ENCODE peak calls at places on chromosomes 4 and X, in four cellular contexts. One of them, this sample, is unnamed.
A peak's percentile ranks its signal among the peaks of the same experiment; 100 is the strongest.

GRCh38 chr4:139659735-139660424 is 5.7 kb upstream of the MGST2 start:
- DNase-seq in upper lobe of right lung: no peak
- DNase-seq in ovary: no peak
- DNase-seq in uterus: no peak
- DNase-seq in this sample: no peak

GRCh38 chr4:175385797-175386196 is 426.3 kb downstream of the GPM6A start:
- DNase-seq in upper lobe of right lung: no peak
- DNase-seq in ovary: no peak
- DNase-seq in uterus: no peak
- DNase-seq in this sample: no peak

GRCh38 chrX:131944936-131945902 is 77.9 kb upstream of the STK26 start:
- DNase-seq in upper lobe of right lung: no peak
- DNase-seq in ovary: no peak
- DNase-seq in uterus: no peak
- DNase-seq in this sample: no peak

GRCh38 chr4:153564630-153565525 is 98.7 kb downstream of the TMEM131L start:
- DNase-seq in ovary: peak; percentile 29
- DNase-seq in uterus: no peak
- DNase-seq in upper lobe of right lung: no peak
- DNase-seq in this sample: peak; percentile 87

GRCh38 chr4:151105454-151106032 is 6.1 kb downstream of the RPS3A start:
- DNase-seq in upper lobe of right lung: no peak
- DNase-seq in ovary: no peak
- DNase-seq in uterus: no peak
- DNase-seq in this sample: no peak

GRCh38 chr4:172716291-172716690 is 452.3 kb upstream of the GALNT7 start:
- DNase-seq in uterus: no peak
- DNase-seq in upper lobe of right lung: no peak
- DNase-seq in ovary: no peak
- DNase-seq in this sample: no peak

GRCh38 chr4:22430626-22431025 is 85.2 kb downstream of the ADGRA3 start:
- DNase-seq in upper lobe of right lung: no peak
- DNase-seq in ovary: no peak
- DNase-seq in uterus: no peak
- DNase-seq in this sample: no peak

GRCh38 chr4:16783119-16783518 is 115.3 kb downstream of the LDB2 start:
- DNase-seq in upper lobe of right lung: no peak
- DNase-seq in ovary: no peak
- DNase-seq in uterus: no peak
- DNase-seq in this sample: no peak

GRCh38 chr4:6097581-6097980 is 79.3 kb upstream of the C4orf50 start:
- DNase-seq in uterus: no peak
- DNase-seq in upper lobe of right lung: no peak
- DNase-seq in ovary: no peak
- DNase-seq in this sample: no peak

GRCh38 chr4:3830774-3831528 is 64.8 kb downstream of the ADRA2C start:
- DNase-seq in uterus: no peak
- DNase-seq in ovary: no peak
- DNase-seq in upper lobe of right lung: no peak
- DNase-seq in this sample: peak; percentile 31

GRCh38 chr4:77994194-77994721 is 62.9 kb upstream of the FRAS1 start:
- DNase-seq in uterus: no peak
- DNase-seq in ovary: no peak
- DNase-seq in upper lobe of right lung: no peak
- DNase-seq in this sample: peak; percentile 44

GRCh38 chr4:179040259-179040658 is 1598.0 kb upstream of the AGA start:
- DNase-seq in uterus: no peak
- DNase-seq in upper lobe of right lung: no peak
- DNase-seq in ovary: no peak
- DNase-seq in this sample: no peak

GRCh38 chr4:184746532-184746870 is 12.6 kb upstream of the CENPU start:
- DNase-seq in uterus: peak; percentile 68
- DNase-seq in upper lobe of right lung: no peak
- DNase-seq in ovary: peak; percentile 56
- DNase-seq in this sample: peak; percentile 73

GRCh38 chr4:98919996-98920395 is 8.9 kb downstream of the EIF4E start:
- DNase-seq in uterus: no peak
- DNase-seq in upper lobe of right lung: no peak
- DNase-seq in ovary: no peak
- DNase-seq in this sample: no peak

GRCh38 chr4:127783026-127783769 is 1.1 kb downstream of the HSPA4L start:
- DNase-seq in upper lobe of right lung: peak; percentile 71
- DNase-seq in uterus: peak; percentile 54
- DNase-seq in ovary: peak; percentile 66
- DNase-seq in this sample: peak; percentile 84

GRCh38 chr4:25351777-25352421 is 25.2 kb upstream of the ANAPC4 start:
- DNase-seq in upper lobe of right lung: no peak
- DNase-seq in ovary: no peak
- DNase-seq in uterus: no peak
- DNase-seq in this sample: no peak

DNA sequence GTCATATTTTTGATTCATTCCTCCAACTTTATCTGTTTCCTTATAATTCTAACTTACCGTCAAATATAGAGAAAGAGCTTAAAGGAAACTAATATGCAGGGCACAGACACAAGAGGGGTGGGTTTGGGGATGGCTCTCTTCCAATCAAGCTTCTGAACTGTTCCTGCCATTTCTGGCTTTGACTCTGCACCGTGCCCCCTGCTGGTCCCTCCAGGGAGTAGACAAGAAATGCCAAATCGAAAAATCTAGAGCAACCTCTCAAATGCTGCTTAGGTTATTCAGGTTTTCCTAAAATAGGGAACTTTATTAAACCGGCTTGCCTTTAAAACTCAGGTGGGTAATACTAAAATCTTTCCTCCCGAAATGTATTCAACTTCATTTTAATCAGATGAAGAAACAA is 39.8 kb upstream of the VCX3A start:
- DNase-seq in ovary: no peak
- DNase-seq in upper lobe of right lung: no peak
- DNase-seq in uterus: no peak
- DNase-seq in this sample: no peak
- TF ChIP-seq CTCF in ovary: no peak
- TF ChIP-seq CTCF in upper lobe of right lung: no peak
- TF ChIP-seq CTCF in uterus: no peak
- TF ChIP-seq CTCF in this sample: no peak

GRCh38 chr4:143357161-143357845 is 20.6 kb downstream of the GAB1 start:
- DNase-seq in uterus: no peak
- DNase-seq in ovary: no peak
- DNase-seq in upper lobe of right lung: no peak
- DNase-seq in this sample: no peak
- H3K4me1 ChIP-seq in uterus: peaks cover 30% of the 10 kb centered on the region
- H3K4me1 ChIP-seq in ovary: peaks cover 25% of the 10 kb centered on the region
- H3K4me1 ChIP-seq in upper lobe of right lung: peaks cover 83% of the 10 kb centered on the region
- H3K4me1 ChIP-seq in this sample: peaks cover 57% of the 10 kb centered on the region

GRCh38 chr4:7909966-7910720 is 29.5 kb downstream of the AFAP1 start:
- DNase-seq in upper lobe of right lung: no peak
- DNase-seq in uterus: peak; percentile 64
- DNase-seq in ovary: no peak
- DNase-seq in this sample: no peak
- H3K4me3 ChIP-seq in upper lobe of right lung: peak overlapping the region; percentile 12
- H3K4me3 ChIP-seq in uterus: no peak overlapping the region
- H3K4me3 ChIP-seq in ovary: no peak overlapping the region
- H3K4me3 ChIP-seq in this sample: no peak overlapping the region

DNA sequence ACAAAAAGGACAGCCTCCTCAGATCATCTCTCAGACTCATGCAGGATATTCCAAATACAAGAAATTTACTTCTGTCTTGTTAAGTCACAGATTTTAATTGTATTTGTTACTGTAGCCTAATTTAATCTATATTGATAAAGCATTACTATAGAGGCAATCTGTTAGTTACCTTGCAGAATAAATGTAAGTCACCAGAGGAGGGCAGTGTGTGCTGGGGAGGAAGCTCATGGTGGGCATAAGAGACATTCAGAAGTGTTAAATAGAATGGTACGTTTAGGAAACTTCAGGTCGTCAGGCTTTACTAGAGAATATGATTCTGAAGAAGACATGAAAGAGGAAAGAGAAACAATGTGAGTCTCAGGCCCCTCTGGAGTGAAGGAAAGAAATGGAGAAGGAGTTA is 37.3 kb upstream of the INPP4B start:
- DNase-seq in upper lobe of right lung: no peak
- DNase-seq in uterus: no peak
- DNase-seq in ovary: no peak
- DNase-seq in this sample: no peak
- TF ChIP-seq CTCF in upper lobe of right lung: no peak
- TF ChIP-seq CTCF in uterus: peak; percentile 15
- TF ChIP-seq CTCF in ovary: no peak
- TF ChIP-seq CTCF in this sample: peak; percentile 13

GRCh38 chr4:105267280-105267679 is 120.6 kb downstream of the TET2 start:
- DNase-seq in ovary: no peak
- DNase-seq in uterus: no peak
- DNase-seq in upper lobe of right lung: no peak
- DNase-seq in this sample: no peak

GRCh38 chr4:105265689-105266088 is 119.0 kb downstream of the TET2 start:
- DNase-seq in upper lobe of right lung: no peak
- DNase-seq in uterus: no peak
- DNase-seq in ovary: no peak
- DNase-seq in this sample: no peak
- H3K4me1 ChIP-seq in upper lobe of right lung: no peaks in the 10 kb centered on the region
- H3K4me1 ChIP-seq in uterus: no peaks in the 10 kb centered on the region
- H3K4me1 ChIP-seq in ovary: no peaks in the 10 kb centered on the region
- H3K4me1 ChIP-seq in this sample: no peaks in the 10 kb centered on the region

GRCh38 chr4:7868892-7869471 is 70.7 kb downstream of the AFAP1 start:
- DNase-seq in upper lobe of right lung: no peak
- DNase-seq in uterus: no peak
- DNase-seq in ovary: no peak
- DNase-seq in this sample: no peak
- H3K4me3 ChIP-seq in upper lobe of right lung: no peak overlapping the region
- H3K4me3 ChIP-seq in uterus: no peak overlapping the region
- H3K4me3 ChIP-seq in ovary: no peak overlapping the region
- H3K4me3 ChIP-seq in this sample: no peak overlapping the region

GRCh38 chr4:171007618-171008390 is 805.4 kb upstream of the GALNTL6 start:
- DNase-seq in uterus: no peak
- DNase-seq in upper lobe of right lung: no peak
- DNase-seq in ovary: no peak
- DNase-seq in this sample: no peak
- TF ChIP-seq CTCF in uterus: no peak
- TF ChIP-seq CTCF in upper lobe of right lung: no peak
- TF ChIP-seq CTCF in ovary: no peak
- TF ChIP-seq CTCF in this sample: no peak

This sample was measured in body of pancreas.